ENCODE peak calls at places on chromosomes 3 and 15, in four cellular contexts. One of them, this sample, is unnamed. For H3K36me3 and H3K4me1, the result is how much of the 10 kb centered on the place peaks cover.

GRCh38 chr3:168424059-168424765 is 328.5 kb upstream of the GOLIM4 start:
- DNase-seq in tibial artery: no peak
- DNase-seq in transverse colon: no peak
- DNase-seq in heart right ventricle: no peak
- DNase-seq in this sample: no peak

GRCh38 chr3:48088056-48088748 is 72.0 kb upstream of the MAP4 start:
- DNase-seq in tibial artery: peak
- DNase-seq in transverse colon: no peak
- DNase-seq in heart right ventricle: peak
- DNase-seq in this sample: peak

GRCh38 chr3:58581328-58582091 is 4.3 kb upstream of the FAM107A start:
- DNase-seq in heart right ventricle: no peak
- DNase-seq in tibial artery: no peak
- DNase-seq in transverse colon: no peak
- DNase-seq in this sample: no peak

GRCh38 chr3:13452490-13453335 is 27.4 kb upstream of the HDAC11 start:
- DNase-seq in tibial artery: peak
- DNase-seq in heart right ventricle: no peak
- DNase-seq in transverse colon: peak
- DNase-seq in this sample: peak

GRCh38 chr3:40975711-40976121 is 223.6 kb upstream of the CTNNB1 start:
- DNase-seq in heart right ventricle: no peak
- DNase-seq in tibial artery: no peak
- DNase-seq in transverse colon: no peak
- DNase-seq in this sample: no peak

GRCh38 chr3:129560931-129561594 is 18.1 kb downstream of the H1-8 start:
- DNase-seq in heart right ventricle: peak
- DNase-seq in transverse colon: peak
- DNase-seq in tibial artery: peak
- DNase-seq in this sample: no peak

GRCh38 chr3:143771939-143772338 is 76.3 kb downstream of the SLC9A9 start:
- DNase-seq in transverse colon: no peak
- DNase-seq in tibial artery: no peak
- DNase-seq in heart right ventricle: no peak
- DNase-seq in this sample: no peak

GRCh38 chr3:27666708-27667107 is 55.4 kb downstream of the EOMES start:
- DNase-seq in transverse colon: peak
- DNase-seq in heart right ventricle: peak
- DNase-seq in tibial artery: peak
- DNase-seq in this sample: peak

GRCh38 chr3:40597441-40597840 is 72.7 kb downstream of the ZNF621 start:
- DNase-seq in heart right ventricle: no peak
- DNase-seq in transverse colon: no peak
- DNase-seq in tibial artery: no peak
- DNase-seq in this sample: no peak

GRCh38 chr3:18988619-18989229 is 159.6 kb upstream of the KCNH8 start:
- DNase-seq in transverse colon: no peak
- DNase-seq in tibial artery: no peak
- DNase-seq in heart right ventricle: no peak
- DNase-seq in this sample: no peak

GRCh38 chr15:101124731-101125558 is 126.9 kb downstream of the CHSY1 start:
- DNase-seq in heart right ventricle: no peak
- DNase-seq in transverse colon: no peak
- DNase-seq in tibial artery: no peak
- DNase-seq in this sample: no peak

GRCh38 chr3:159182961-159183360 is 381.1 kb downstream of the MFSD1 start:
- DNase-seq in transverse colon: no peak
- DNase-seq in tibial artery: no peak
- DNase-seq in heart right ventricle: no peak
- DNase-seq in this sample: no peak

GRCh38 chr3:13451301-13451673 is 28.8 kb upstream of the HDAC11 start:
- DNase-seq in heart right ventricle: no peak
- DNase-seq in tibial artery: peak
- DNase-seq in transverse colon: peak
- DNase-seq in this sample: peak

GRCh38 chr3:155428558-155428957 is 135.1 kb upstream of the STRIT1 start:
- DNase-seq in tibial artery: no peak
- DNase-seq in transverse colon: no peak
- DNase-seq in heart right ventricle: no peak
- DNase-seq in this sample: no peak

GRCh38 chr3:34176723-34177122 is 378.3 kb downstream of the PDCD6IP start:
- DNase-seq in tibial artery: no peak
- DNase-seq in transverse colon: no peak
- DNase-seq in heart right ventricle: no peak
- DNase-seq in this sample: no peak
- H3K36me3 ChIP-seq in tibial artery: under half
- H3K36me3 ChIP-seq in transverse colon: under half
- H3K36me3 ChIP-seq in heart right ventricle: under half
- H3K36me3 ChIP-seq in this sample: under half

GRCh38 chr15:67854358-67854757 is 14.5 kb upstream of the RNU6-1 start:
- DNase-seq in tibial artery: no peak
- DNase-seq in heart right ventricle: no peak
- DNase-seq in transverse colon: no peak
- DNase-seq in this sample: no peak
- H3K4me1 ChIP-seq in tibial artery: under half
- H3K4me1 ChIP-seq in heart right ventricle: under half
- H3K4me1 ChIP-seq in transverse colon: under half
- H3K4me1 ChIP-seq in this sample: under half

GRCh38 chr3:193782747-193783146 is 189.7 kb downstream of the OPA1 start:
- DNase-seq in heart right ventricle: no peak
- DNase-seq in transverse colon: no peak
- DNase-seq in tibial artery: no peak
- DNase-seq in this sample: no peak

GRCh38 chr3:193783166-193783896 is 190.3 kb downstream of the OPA1 start:
- DNase-seq in heart right ventricle: no peak
- DNase-seq in tibial artery: no peak
- DNase-seq in transverse colon: no peak
- DNase-seq in this sample: no peak

GRCh38 chr3:193780371-193780770 is 187.4 kb downstream of the OPA1 start:
- DNase-seq in heart right ventricle: no peak
- DNase-seq in transverse colon: no peak
- DNase-seq in tibial artery: no peak
- DNase-seq in this sample: no peak

GRCh38 chr3:193780810-193781472 is 187.9 kb downstream of the OPA1 start:
- DNase-seq in heart right ventricle: peak
- DNase-seq in transverse colon: peak
- DNase-seq in tibial artery: peak
- DNase-seq in this sample: peak

GRCh38 chr3:193782280-193782654 is 189.3 kb downstream of the OPA1 start:
- DNase-seq in tibial artery: no peak
- DNase-seq in transverse colon: peak
- DNase-seq in heart right ventricle: no peak
- DNase-seq in this sample: peak
- TF ChIP-seq CTCF in tibial artery: no peak
- TF ChIP-seq CTCF in transverse colon: no peak
- TF ChIP-seq CTCF in heart right ventricle: no peak
- TF ChIP-seq CTCF in this sample: no peak

DNA sequence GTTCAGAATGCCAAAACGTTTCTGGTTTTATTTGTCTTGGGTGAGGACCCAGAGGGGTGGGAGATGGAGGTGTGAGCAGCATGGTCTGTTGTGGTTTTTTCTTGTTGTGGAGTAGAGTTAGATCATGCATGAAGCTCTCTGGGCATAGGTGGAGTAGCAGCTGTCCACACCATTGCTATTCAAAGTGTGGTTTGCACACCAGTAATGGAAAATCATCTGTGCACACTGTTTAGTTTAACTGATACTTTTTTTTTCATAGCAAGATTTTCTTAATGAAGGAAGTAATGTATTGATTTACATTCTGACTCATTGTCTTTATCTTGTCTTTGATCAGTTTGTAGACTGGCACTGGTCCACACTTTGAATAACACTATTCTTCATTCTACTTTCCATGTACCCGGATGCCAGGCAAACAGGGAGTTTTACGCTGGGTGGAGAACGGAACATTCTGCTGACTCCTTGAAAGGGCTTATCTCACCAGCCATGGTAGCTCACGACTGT is 50.7 kb upstream of the CRTC3 start:
- DNase-seq in heart right ventricle: no peak
- DNase-seq in tibial artery: no peak
- DNase-seq in transverse colon: no peak
- DNase-seq in this sample: peak
- H3K36me3 ChIP-seq in heart right ventricle: half or more
- H3K36me3 ChIP-seq in tibial artery: half or more
- H3K36me3 ChIP-seq in transverse colon: half or more
- H3K36me3 ChIP-seq in this sample: under half

GRCh38 chr15:73631915-73632669 is 1.1 kb downstream of the NPTN start:
- DNase-seq in transverse colon: peak
- DNase-seq in heart right ventricle: no peak
- DNase-seq in tibial artery: peak
- DNase-seq in this sample: no peak
- H3K4me1 ChIP-seq in transverse colon: under half
- H3K4me1 ChIP-seq in heart right ventricle: half or more
- H3K4me1 ChIP-seq in tibial artery: under half
- H3K4me1 ChIP-seq in this sample: half or more

This sample was measured in body of pancreas.